ENCODE peak calls at places on chromosomes 4 and X, in six cellular contexts. C is endothelial cell of umbilical vein, J is heart right ventricle, O is A673, G is psoas muscle, H is right cardiac atrium. E is an unnamed sample.

GRCh38 chr4:99462875-99463464 is 27.8 kb upstream of the ADH7 start:
- DNase-seq in H (peak; percentile 27), J (peak; percentile 34), G (peak; percentile 27), O (peak; percentile 79), C (peak; percentile 61), E (peak; percentile 45)

GRCh38 chrX:1281511-1281910 is 12.9 kb downstream of the CSF2RA start:
- DNase-seq in O (no peak), H (no peak), G (no peak), J (no peak), C (no peak), E (no peak)

GRCh38 chrX:39133971-39134370 is 332.7 kb downstream of the MID1IP1 start:
- DNase-seq in O (no peak), G (no peak), C (no peak), J (no peak), H (no peak), E (no peak)

GRCh38 chrX:10021461-10022272 is 54.5 kb downstream of the CLDN34 start:
- DNase-seq in G (no peak), C (peak; percentile 53), O (no peak), H (no peak), J (no peak), E (no peak)

GRCh38 chr4:177194906-177195305 is 114.8 kb upstream of the NEIL3 start:
- DNase-seq in J (no peak), H (no peak), C (no peak), O (no peak), G (no peak), E (no peak)

GRCh38 chrX:98207947-98208346 is 1324.2 kb downstream of the RPA4 start:
- DNase-seq in J (no peak), O (no peak), C (no peak), G (no peak), H (no peak), E (no peak)

GRCh38 chr4:37673523-37674192 is 12.5 kb downstream of the RELL1 start:
- DNase-seq in O (no peak), H (no peak), G (no peak), J (no peak), C (peak; percentile 19), E (no peak)

GRCh38 chr4:150462743-150463142 is 119.2 kb upstream of the MAB21L2 start:
- DNase-seq in C (no peak), H (no peak), G (no peak), J (no peak), O (no peak), E (no peak)

GRCh38 chr4:13543648-13544555 is at the start of gene NKX3-2:
- DNase-seq in H (no peak), G (no peak), C (no peak), O (peak; percentile 16), J (no peak), E (no peak)

GRCh38 chr4:95591278-95591677 is 42.5 kb upstream of the UNC5C start:
- DNase-seq in O (no peak), J (no peak), C (no peak), H (no peak), G (no peak), E (no peak)

GRCh38 chr4:15893967-15894366 is 44.6 kb downstream of the FGFBP1 start:
- DNase-seq in H (no peak), O (no peak), G (no peak), J (no peak), C (no peak), E (peak; percentile 70)

GRCh38 chr4:69095301-69095731 is 958 bp upstream of the UGT2B7 start:
- DNase-seq in H (no peak), G (no peak), J (no peak), C (peak; percentile 90), O (peak; percentile 29), E (no peak)

GRCh38 chr4:126168484-126168883 is 853.7 kb downstream of the FAT4 start:
- DNase-seq in C (no peak), O (no peak), H (no peak), J (no peak), G (no peak), E (no peak)

GRCh38 chr4:130029442-130029841 is 933.5 kb downstream of the C4orf33 start:
- DNase-seq in J (no peak), C (no peak), O (no peak), G (no peak), H (no peak), E (no peak)

GRCh38 chr4:29131304-29131703 is 1588.9 kb upstream of the PCDH7 start:
- DNase-seq in O (no peak), J (no peak), G (no peak), H (no peak), C (no peak), E (no peak)

GRCh38 chr4:111689214-111689613 is 456.0 kb upstream of the FAM241A start:
- DNase-seq in H (no peak), C (no peak), G (no peak), O (peak; percentile 77), J (no peak), E (no peak)

GRCh38 chr4:98653890-98654867 is 4.2 kb downstream of the TSPAN5 start:
- DNase-seq in G (no peak), O (no peak), J (no peak), C (peak; percentile 83), H (no peak), E (peak; percentile 83)

GRCh38 chr4:20506827-20507226 is 193.4 kb upstream of the PACRGL start:
- DNase-seq in J (no peak), G (no peak), H (no peak), O (no peak), C (peak; percentile 83), E (peak; percentile 61)

GRCh38 chrX:108582151-108582550 is 142.5 kb downstream of the COL4A5 start:
- DNase-seq in H (no peak), C (no peak), O (no peak), J (no peak), G (no peak), E (no peak)

GRCh38 chr4:1746265-1746691 is 25.0 kb downstream of the TACC3 start:
- DNase-seq in G (peak; percentile 75), H (peak; percentile 81), C (peak; percentile 75), J (peak; percentile 63), O (peak; percentile 83), E (peak; percentile 78)

GRCh38 chrX:45771560-45772340 is 571.1 kb upstream of the DIPK2B start:
- DNase-seq in C (peak; percentile 80), H (peak; percentile 22), J (peak; percentile 7), O (peak; percentile 73), G (no peak), E (peak; percentile 75)

GRCh38 chrX:68995780-68996551 is 167.1 kb downstream of the EFNB1 start:
- DNase-seq in O (no peak), G (peak; percentile 31), J (peak; percentile 73), H (peak; percentile 58), C (peak; percentile 65), E (no peak)

GRCh38 chr4:172772781-172773180 is 395.8 kb upstream of the GALNT7 start:
- DNase-seq in H (no peak), J (no peak), O (no peak), G (no peak), C (no peak), E (no peak)

GRCh38 chr4:16617416-16617815 is 281.0 kb downstream of the LDB2 start:
- DNase-seq in G (no peak), C (no peak), O (no peak), H (no peak), J (no peak), E (no peak)

GRCh38 chr4:168221298-168221697 is 97.3 kb downstream of the DDX60 start:
- DNase-seq in H (no peak), G (no peak), O (no peak), C (peak; percentile 91), J (no peak), E (peak; percentile 16)

GRCh38 chrX:49164589-49165360 is 2.2 kb downstream of the MAGIX start:
- DNase-seq in H (no peak), G (no peak), J (no peak), O (no peak), C (no peak), E (no peak)

GRCh38 chrX:10579753-10580060 is 40.7 kb downstream of the MID1 start:
- DNase-seq in O (no peak), G (no peak), J (no peak), C (peak; percentile 84), H (no peak), E (no peak)

GRCh38 chrX:10619311-10620015 is 922 bp downstream of the MID1 start:
- DNase-seq in G (no peak), H (no peak), O (peak; percentile 16), C (peak; percentile 65), J (no peak), E (peak; percentile 24)

GRCh38 chr4:8586671-8587468 is 5.7 kb upstream of the CPZ start:
- DNase-seq in O (no peak), G (no peak), C (no peak), H (no peak), J (no peak), E (no peak)
- H3K27me3 ChIP-seq in O (peaks cover 68% of the 10 kb centered on the region), G (peaks cover 85% of the 10 kb centered on the region), C (peaks cover 6% of the 10 kb centered on the region), H (no peaks in the 10 kb centered on the region), J (peaks cover 56% of the 10 kb centered on the region), E (no peaks in the 10 kb centered on the region)

GRCh38 chrX:16103625-16104024 is 19.7 kb upstream of the GRPR start:
- DNase-seq in C (no peak), G (no peak), J (no peak), H (no peak), O (no peak), E (no peak)
- H3K27me3 ChIP-seq in C (no peaks in the 10 kb centered on the region), G (peaks cover 3% of the 10 kb centered on the region), J (peaks cover 37% of the 10 kb centered on the region), H (no peaks in the 10 kb centered on the region), O (no peaks in the 10 kb centered on the region), E (no peaks in the 10 kb centered on the region)

GRCh38 chrX:153549807-153550206 is 32.4 kb downstream of the ATP2B3 start:
- DNase-seq in J (no peak), O (no peak), H (no peak), C (no peak), G (no peak), E (no peak)
- H3K27me3 ChIP-seq in J (peaks cover 23% of the 10 kb centered on the region), O (no peaks in the 10 kb centered on the region), H (no peaks in the 10 kb centered on the region), C (no peaks in the 10 kb centered on the region), G (peaks cover 20% of the 10 kb centered on the region), E (no peaks in the 10 kb centered on the region)

GRCh38 chr4:67885727-67886126 is 1.9 kb upstream of the TMPRSS11D start:
- DNase-seq in C (peak; percentile 91), O (peak; percentile 1), G (no peak), J (no peak), H (no peak), E (peak; percentile 83)
- H3K27me3 ChIP-seq in C (no peaks in the 10 kb centered on the region), O (no peaks in the 10 kb centered on the region), G (no peaks in the 10 kb centered on the region), J (no peaks in the 10 kb centered on the region), H (no peaks in the 10 kb centered on the region), E (no peaks in the 10 kb centered on the region)

GRCh38 chr4:139558235-139559094 is 2.4 kb upstream of the SETD7 start:
- DNase-seq in H (no peak), O (no peak), G (no peak), C (no peak), J (no peak), E (no peak)
- H3K27me3 ChIP-seq in H (no peaks in the 10 kb centered on the region), O (no peaks in the 10 kb centered on the region), G (no peaks in the 10 kb centered on the region), C (peaks cover 23% of the 10 kb centered on the region), J (no peaks in the 10 kb centered on the region), E (peaks cover 26% of the 10 kb centered on the region)

GRCh38 chrX:115649461-115650063 is 88.6 kb downstream of the PLS3 start:
- DNase-seq in C (no peak), J (no peak), O (no peak), H (no peak), G (no peak), E (no peak)

GRCh38 chrX:115650916-115651315 is 89.9 kb downstream of the PLS3 start:
- DNase-seq in G (no peak), O (peak; percentile 80), C (peak; percentile 31), H (no peak), J (peak; percentile 15), E (peak; percentile 19)

GRCh38 chrX:115650449-115650848 is 89.5 kb downstream of the PLS3 start:
- DNase-seq in C (no peak), H (no peak), O (peak; percentile 16), J (no peak), G (no peak), E (no peak)

GRCh38 chrX:115652221-115652620 is 91.2 kb downstream of the PLS3 start:
- DNase-seq in C (no peak), G (no peak), O (no peak), H (no peak), J (no peak), E (no peak)
- H3K27me3 ChIP-seq in C (no peaks in the 10 kb centered on the region), G (peaks cover 16% of the 10 kb centered on the region), O (no peaks in the 10 kb centered on the region), H (no peaks in the 10 kb centered on the region), J (peaks cover 60% of the 10 kb centered on the region), E (no peaks in the 10 kb centered on the region)